ENCODE peak calls at places on chromosomes 1 and 21, in six cellular contexts. One of them, this sample, is unnamed.

GRCh38 chr1:54699936-54700525 is 15.6 kb upstream of the TTC4 start:
- DNase-seq in H1: no peak
- DNase-seq in GM12891: no peak
- DNase-seq in HepG2: no peak
- DNase-seq in K562: no peak
- DNase-seq in GM12878: no peak
- DNase-seq in this sample: no peak

GRCh38 chr1:205939690-205940330 is 3.4 kb downstream of the SLC26A9 start:
- DNase-seq in H1: peak; percentile 44
- DNase-seq in GM12891: no peak
- DNase-seq in HepG2: peak; percentile 34
- DNase-seq in K562: peak; percentile 53
- DNase-seq in GM12878: no peak
- DNase-seq in this sample: no peak

GRCh38 chr1:212667223-212668139 is 32.2 kb downstream of the BATF3 start:
- DNase-seq in H1: no peak
- DNase-seq in GM12891: no peak
- DNase-seq in HepG2: peak; percentile 42
- DNase-seq in K562: no peak
- DNase-seq in GM12878: no peak
- DNase-seq in this sample: no peak

GRCh38 chr1:27787895-27788294 is 14.9 kb downstream of the STX12 start:
- DNase-seq in H1: no peak
- DNase-seq in GM12891: no peak
- DNase-seq in HepG2: no peak
- DNase-seq in K562: no peak
- DNase-seq in GM12878: no peak
- DNase-seq in this sample: no peak

GRCh38 chr1:218345673-218346390 is 696 bp downstream of the TGFB2 start:
- DNase-seq in H1: no peak
- DNase-seq in GM12891: peak; percentile 42
- DNase-seq in HepG2: peak; percentile 7
- DNase-seq in K562: peak; percentile 55
- DNase-seq in GM12878: no peak
- DNase-seq in this sample: no peak

GRCh38 chr1:110463695-110464094 is 12.7 kb downstream of the PROK1 start:
- DNase-seq in H1: no peak
- DNase-seq in GM12891: no peak
- DNase-seq in HepG2: no peak
- DNase-seq in K562: no peak
- DNase-seq in GM12878: no peak
- DNase-seq in this sample: no peak

GRCh38 chr1:45196863-45197262 is 9.5 kb downstream of the ZSWIM5 start:
- DNase-seq in H1: no peak
- DNase-seq in GM12891: no peak
- DNase-seq in HepG2: no peak
- DNase-seq in K562: no peak
- DNase-seq in GM12878: no peak
- DNase-seq in this sample: no peak

GRCh38 chr1:221948459-221948858 is 206.6 kb upstream of the DUSP10 start:
- DNase-seq in H1: no peak
- DNase-seq in GM12891: no peak
- DNase-seq in HepG2: no peak
- DNase-seq in K562: no peak
- DNase-seq in GM12878: no peak
- DNase-seq in this sample: no peak

GRCh38 chr1:3469849-3470649 is 15.6 kb downstream of the ARHGEF16 start:
- DNase-seq in H1: no peak
- DNase-seq in GM12891: no peak
- DNase-seq in HepG2: no peak
- DNase-seq in K562: no peak
- DNase-seq in GM12878: no peak
- DNase-seq in this sample: no peak

GRCh38 chr1:168688679-168689657 is 40.0 kb downstream of the DPT start:
- DNase-seq in H1: no peak
- DNase-seq in GM12891: no peak
- DNase-seq in HepG2: peak; percentile 83
- DNase-seq in K562: no peak
- DNase-seq in GM12878: no peak
- DNase-seq in this sample: no peak

GRCh38 chr1:199040499-199040898 is 401.7 kb downstream of the PTPRC start:
- DNase-seq in H1: no peak
- DNase-seq in GM12891: no peak
- DNase-seq in HepG2: no peak
- DNase-seq in K562: no peak
- DNase-seq in GM12878: no peak
- DNase-seq in this sample: no peak

GRCh38 chr1:230240446-230241076 is 173.5 kb downstream of the GALNT2 start:
- DNase-seq in H1: no peak
- DNase-seq in GM12891: no peak
- DNase-seq in HepG2: no peak
- DNase-seq in K562: no peak
- DNase-seq in GM12878: no peak
- DNase-seq in this sample: no peak

GRCh38 chr1:29498126-29499100 is 262.1 kb downstream of the PTPRU start:
- DNase-seq in H1: no peak
- DNase-seq in GM12891: no peak
- DNase-seq in HepG2: no peak
- DNase-seq in K562: no peak
- DNase-seq in GM12878: no peak
- DNase-seq in this sample: no peak

GRCh38 chr21:39006653-39007417 is 176.4 kb downstream of the PSMG1 start:
- DNase-seq in H1: no peak
- DNase-seq in GM12891: no peak
- DNase-seq in HepG2: no peak
- DNase-seq in K562: no peak
- DNase-seq in GM12878: no peak
- DNase-seq in this sample: no peak

GRCh38 chr1:36765785-36766300 is 268.5 kb downstream of the GRIK3 start:
- DNase-seq in H1: no peak
- DNase-seq in GM12891: no peak
- DNase-seq in HepG2: no peak
- DNase-seq in K562: no peak
- DNase-seq in GM12878: no peak
- DNase-seq in this sample: no peak

GRCh38 chr1:205440476-205441317 is 15.1 kb downstream of the BLACAT1 start:
- DNase-seq in H1: no peak
- DNase-seq in GM12891: peak; percentile 68
- DNase-seq in HepG2: peak; percentile 91
- DNase-seq in K562: peak; percentile 80
- DNase-seq in GM12878: peak; percentile 47
- DNase-seq in this sample: no peak

GRCh38 chr1:5779608-5780323 is 212.5 kb downstream of the NPHP4 start:
- DNase-seq in H1: no peak
- DNase-seq in GM12891: no peak
- DNase-seq in HepG2: no peak
- DNase-seq in K562: no peak
- DNase-seq in GM12878: no peak
- DNase-seq in this sample: no peak

GRCh38 chr1:41878495-41878894 is 40.2 kb downstream of the HIVEP3 start:
- DNase-seq in H1: no peak
- DNase-seq in GM12891: no peak
- DNase-seq in HepG2: no peak
- DNase-seq in K562: no peak
- DNase-seq in GM12878: no peak
- DNase-seq in this sample: no peak

GRCh38 chr1:2194319-2194897 is at the start of gene FAAP20:
- DNase-seq in H1: no peak
- DNase-seq in GM12891: peak; percentile 85
- DNase-seq in HepG2: peak; percentile 24
- DNase-seq in K562: peak; percentile 91
- DNase-seq in GM12878: no peak
- DNase-seq in this sample: peak; percentile 92

GRCh38 chr1:156813750-156814570 is 2.7 kb downstream of the SH2D2A start:
- DNase-seq in H1: peak; percentile 68
- DNase-seq in GM12891: peak; percentile 76
- DNase-seq in HepG2: peak; percentile 35
- DNase-seq in K562: peak; percentile 86
- DNase-seq in GM12878: no peak
- DNase-seq in this sample: peak; percentile 78

GRCh38 chr1:207186503-207186902 is 82.5 kb downstream of the C4BPA start:
- DNase-seq in H1: no peak
- DNase-seq in GM12891: no peak
- DNase-seq in HepG2: no peak
- DNase-seq in K562: no peak
- DNase-seq in GM12878: no peak
- DNase-seq in this sample: no peak

GRCh38 chr1:11806307-11806936 is 431 bp downstream of the CLCN6 start:
- DNase-seq in H1: no peak
- DNase-seq in GM12891: no peak
- DNase-seq in HepG2: no peak
- DNase-seq in K562: peak; percentile 92
- DNase-seq in GM12878: no peak
- DNase-seq in this sample: peak; percentile 78

GRCh38 chr1:156805766-156806511 is 10.7 kb downstream of the SH2D2A start:
- DNase-seq in H1: no peak
- DNase-seq in GM12891: no peak
- DNase-seq in HepG2: no peak
- DNase-seq in K562: no peak
- DNase-seq in GM12878: no peak
- DNase-seq in this sample: no peak

GRCh38 chr21:27681841-27682240 is 715.0 kb upstream of the ADAMTS5 start:
- DNase-seq in H1: no peak
- DNase-seq in GM12891: no peak
- DNase-seq in HepG2: no peak
- DNase-seq in K562: no peak
- DNase-seq in GM12878: no peak
- DNase-seq in this sample: no peak

GRCh38 chr1:89737985-89738510 is 82.8 kb upstream of the LRRC8D start:
- DNase-seq in H1: no peak
- DNase-seq in GM12891: no peak
- DNase-seq in HepG2: no peak
- DNase-seq in K562: no peak
- DNase-seq in GM12878: no peak
- DNase-seq in this sample: no peak

GRCh38 chr1:232322162-232322734 is 307.7 kb downstream of the SIPA1L2 start:
- DNase-seq in H1: no peak
- DNase-seq in GM12891: no peak
- DNase-seq in HepG2: no peak
- DNase-seq in K562: no peak
- DNase-seq in GM12878: no peak
- DNase-seq in this sample: no peak

GRCh38 chr1:25485536-25486235 is 55.0 kb downstream of the MACO1 start:
- DNase-seq in H1: no peak
- DNase-seq in GM12891: no peak
- DNase-seq in HepG2: no peak
- DNase-seq in K562: no peak
- DNase-seq in GM12878: no peak
- DNase-seq in this sample: no peak

GRCh38 chr1:111955755-111956154 is 33.7 kb downstream of the KCND3 start:
- DNase-seq in H1: no peak
- DNase-seq in GM12891: no peak
- DNase-seq in HepG2: no peak
- DNase-seq in K562: no peak
- DNase-seq in GM12878: no peak
- DNase-seq in this sample: no peak

GRCh38 chr1:150628766-150629114 is 672 bp downstream of the ENSA start:
- DNase-seq in H1: no peak
- DNase-seq in GM12891: no peak
- DNase-seq in HepG2: no peak
- DNase-seq in K562: no peak
- DNase-seq in GM12878: no peak
- DNase-seq in this sample: no peak

GRCh38 chr1:17439250-17440073 is at the start of gene RCC2:
- DNase-seq in H1: no peak
- DNase-seq in GM12891: peak; percentile 81
- DNase-seq in HepG2: peak; percentile 60
- DNase-seq in K562: peak; percentile 92
- DNase-seq in GM12878: no peak
- DNase-seq in this sample: peak; percentile 82
- TF ChIP-seq POLR2A in H1: no peak
- TF ChIP-seq POLR2A in GM12891: peak; percentile 69
- TF ChIP-seq POLR2A in HepG2: peak; percentile 43
- TF ChIP-seq POLR2A in K562: peak; percentile 88
- TF ChIP-seq POLR2A in GM12878: peak; percentile 59
- TF ChIP-seq POLR2A in this sample: peak; percentile 58

DNA sequence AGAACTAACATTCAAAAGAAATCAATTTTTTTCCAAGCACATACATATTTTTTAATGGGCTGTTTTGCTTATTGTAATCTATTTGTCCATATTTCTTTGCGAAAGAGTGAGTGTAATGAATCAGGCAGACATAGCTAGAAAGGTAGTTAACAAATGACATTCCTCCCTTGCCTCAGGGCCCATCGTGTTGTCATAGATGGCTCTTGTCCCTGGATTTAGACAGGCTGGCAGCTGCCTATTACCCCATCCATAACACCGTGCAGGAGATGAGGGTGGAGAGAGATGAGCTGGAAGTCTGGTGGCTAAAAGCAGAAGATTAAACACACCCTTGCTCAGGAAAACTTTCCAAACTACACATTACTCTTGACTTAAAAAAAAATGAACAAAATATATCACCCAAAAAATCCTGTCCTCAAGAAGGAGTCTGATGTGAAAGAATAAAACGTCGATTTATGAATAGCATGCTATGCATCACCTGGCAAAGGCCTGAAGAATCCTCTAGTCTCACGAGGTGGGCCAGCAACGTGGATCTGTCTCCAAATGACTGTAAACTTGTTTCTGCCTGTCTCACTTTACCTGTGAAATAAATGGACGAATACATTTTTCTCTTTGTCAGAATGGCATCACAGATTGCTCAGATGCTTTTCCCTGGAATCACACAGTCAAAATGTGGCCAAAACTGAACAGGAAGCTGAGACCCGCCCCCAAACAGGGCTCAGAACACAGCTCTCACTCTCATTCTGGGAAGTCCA is 55.7 kb downstream of the C21orf91 start:
- DNase-seq in H1: no peak
- DNase-seq in GM12891: no peak
- DNase-seq in HepG2: no peak
- DNase-seq in K562: no peak
- DNase-seq in GM12878: no peak
- DNase-seq in this sample: no peak
- TF ChIP-seq TAF1 in H1: no peak
- TF ChIP-seq TAF1 in GM12891: no peak
- TF ChIP-seq TAF1 in HepG2: no peak
- TF ChIP-seq TAF1 in K562: no peak
- TF ChIP-seq TAF1 in GM12878: no peak
- TF ChIP-seq TAF1 in this sample: no peak

DNA sequence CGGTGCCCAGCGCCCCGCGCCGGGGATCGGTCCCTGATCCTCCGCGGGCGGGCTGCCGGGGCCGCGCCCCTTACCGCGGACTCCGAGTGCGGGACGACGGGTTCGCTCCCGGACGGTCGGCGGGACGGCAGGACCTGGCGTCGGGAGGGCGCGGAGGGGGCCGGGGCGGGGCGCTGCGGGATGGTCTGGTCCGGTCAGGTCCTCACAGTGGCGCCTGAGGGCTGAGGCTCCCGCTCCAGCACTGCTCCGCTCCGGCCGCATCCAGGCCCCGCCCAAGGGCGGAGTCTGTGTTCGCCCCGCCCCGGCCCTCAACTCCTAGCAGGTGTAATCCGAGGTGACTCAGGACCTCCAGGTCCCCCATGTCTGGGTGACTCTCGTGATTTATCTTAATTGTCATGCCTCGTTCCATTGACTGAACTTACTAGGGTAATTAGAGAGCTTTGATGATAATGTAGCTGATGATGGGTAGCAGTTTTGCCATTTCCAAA is at the start of gene RAB3B:
- DNase-seq in H1: peak; percentile 70
- DNase-seq in GM12891: peak; percentile 73
- DNase-seq in HepG2: peak; percentile 40
- DNase-seq in K562: peak; percentile 92
- DNase-seq in GM12878: no peak
- DNase-seq in this sample: peak; percentile 64
- TF ChIP-seq POLR2AphosphoS5 in H1: peak; percentile 56
- TF ChIP-seq POLR2AphosphoS5 in GM12891: no peak
- TF ChIP-seq POLR2AphosphoS5 in HepG2: no peak
- TF ChIP-seq POLR2AphosphoS5 in K562: no peak
- TF ChIP-seq POLR2AphosphoS5 in GM12878: no peak
- TF ChIP-seq POLR2AphosphoS5 in this sample: no peak

GRCh38 chr1:31576743-31577455 is 584 bp downstream of the TINAGL1 start:
- DNase-seq in H1: no peak
- DNase-seq in GM12891: no peak
- DNase-seq in HepG2: no peak
- DNase-seq in K562: peak; percentile 5
- DNase-seq in GM12878: no peak
- DNase-seq in this sample: no peak
- TF ChIP-seq POLR2A in H1: no peak
- TF ChIP-seq POLR2A in GM12891: no peak
- TF ChIP-seq POLR2A in HepG2: no peak
- TF ChIP-seq POLR2A in K562: no peak
- TF ChIP-seq POLR2A in GM12878: no peak
- TF ChIP-seq POLR2A in this sample: no peak